ENCODE peak calls at places on chromosome 5, in seven cellular contexts. Z, J, C, O, Q, L and H are unnamed samples. For H3K36me3, the result is how much of the 10 kb centered on the place peaks cover.

GRCh38 chr5:147451125-147451524 is 58.7 kb downstream of the DPYSL3 start:
- DNase-seq in Z (no peak), J (no peak), C (no peak), O (no peak), Q (no peak), L (no peak), H (no peak)

GRCh38 chr5:10576121-10576789 is 12.4 kb downstream of the ANKRD33B start:
- DNase-seq in Z (no peak), J (no peak), C (no peak), O (no peak), Q (no peak), L (no peak), H (no peak)

GRCh38 chr5:73591102-73591695 is 25.7 kb downstream of the UTP15 start:
- DNase-seq in Z (peak), J (peak), C (peak), O (no peak), Q (peak), L (no peak), H (peak)

GRCh38 chr5:1175801-1176472 is 25.5 kb upstream of the SLC6A19 start:
- DNase-seq in Z (no peak), J (no peak), C (no peak), O (no peak), Q (no peak), L (no peak), H (no peak)

GRCh38 chr5:150297236-150297890 is 5.3 kb downstream of the ARSI start:
- DNase-seq in Z (no peak), J (no peak), C (no peak), O (no peak), Q (no peak), L (no peak), H (no peak)

GRCh38 chr5:149904293-149904886 is 40.2 kb downstream of the PDE6A start:
- DNase-seq in Z (no peak), J (peak), C (no peak), O (no peak), Q (no peak), L (no peak), H (no peak)

GRCh38 chr5:138263581-138263980 is 10.8 kb downstream of the GFRA3 start:
- DNase-seq in Z (no peak), J (no peak), C (no peak), O (no peak), Q (no peak), L (no peak), H (no peak)

GRCh38 chr5:52705720-52706119 is 82.0 kb upstream of the ITGA1 start:
- DNase-seq in Z (no peak), J (no peak), C (no peak), O (no peak), Q (no peak), L (no peak), H (no peak)

GRCh38 chr5:139696894-139697658 is 48.9 kb downstream of the CXXC5 start:
- DNase-seq in Z (peak), J (peak), C (peak), O (peak), Q (no peak), L (peak), H (peak)

GRCh38 chr5:72347801-72348305 is 27.7 kb downstream of the PTCD2 start:
- DNase-seq in Z (peak), J (no peak), C (no peak), O (no peak), Q (peak), L (no peak), H (no peak)

GRCh38 chr5:4191024-4191423 is 595.4 kb downstream of the IRX1 start:
- DNase-seq in Z (no peak), J (no peak), C (no peak), O (no peak), Q (no peak), L (no peak), H (no peak)

GRCh38 chr5:133081716-133082115 is 29.9 kb downstream of the HSPA4 start:
- DNase-seq in Z (no peak), J (no peak), C (no peak), O (no peak), Q (no peak), L (no peak), H (no peak)

GRCh38 chr5:1381370-1382247 is 36.7 kb upstream of the CLPTM1L start:
- DNase-seq in Z (no peak), J (no peak), C (no peak), O (no peak), Q (no peak), L (no peak), H (no peak)

GRCh38 chr5:43041669-43042175 is 1.6 kb upstream of the ANXA2R start:
- DNase-seq in Z (peak), J (peak), C (peak), O (peak), Q (no peak), L (peak), H (no peak)
- TF ChIP-seq POLR2A in Z (peak), J (no peak), C (no peak), O (no peak), Q (no peak), L (no peak), H (peak)

GRCh38 chr5:83559141-83559785 is 87.7 kb downstream of the VCAN start:
- DNase-seq in Z (no peak), J (peak), C (no peak), O (no peak), Q (no peak), L (no peak), H (no peak)
- H3K36me3 ChIP-seq in Z (under half), J (under half), C (under half), O (under half), Q (under half), L (under half), H (under half)

DNA sequence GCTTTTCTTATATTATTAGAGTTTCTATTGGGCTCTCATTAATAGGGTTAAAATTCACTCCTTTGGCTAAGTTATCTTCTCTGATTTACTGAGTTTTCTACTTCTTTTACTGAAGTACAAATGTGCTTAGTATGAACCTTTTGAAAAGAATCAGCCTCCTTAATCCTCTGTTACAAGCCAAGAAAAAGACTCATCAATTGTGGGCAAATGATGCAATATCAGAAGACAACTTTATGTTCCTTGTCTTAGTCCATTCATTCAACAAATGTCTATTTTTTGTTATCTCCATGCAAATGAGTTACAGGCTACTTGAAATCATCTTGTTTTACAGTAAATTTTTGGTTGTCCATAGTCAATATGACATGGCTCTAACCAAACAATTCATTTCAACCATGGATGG is 40.3 kb downstream of the SNCAIP start:
- DNase-seq in Z (peak), J (no peak), C (no peak), O (no peak), Q (no peak), L (no peak), H (no peak)
- TF ChIP-seq POLR2A in Z (no peak), J (no peak), C (no peak), O (no peak), Q (no peak), L (no peak), H (no peak)

DNA sequence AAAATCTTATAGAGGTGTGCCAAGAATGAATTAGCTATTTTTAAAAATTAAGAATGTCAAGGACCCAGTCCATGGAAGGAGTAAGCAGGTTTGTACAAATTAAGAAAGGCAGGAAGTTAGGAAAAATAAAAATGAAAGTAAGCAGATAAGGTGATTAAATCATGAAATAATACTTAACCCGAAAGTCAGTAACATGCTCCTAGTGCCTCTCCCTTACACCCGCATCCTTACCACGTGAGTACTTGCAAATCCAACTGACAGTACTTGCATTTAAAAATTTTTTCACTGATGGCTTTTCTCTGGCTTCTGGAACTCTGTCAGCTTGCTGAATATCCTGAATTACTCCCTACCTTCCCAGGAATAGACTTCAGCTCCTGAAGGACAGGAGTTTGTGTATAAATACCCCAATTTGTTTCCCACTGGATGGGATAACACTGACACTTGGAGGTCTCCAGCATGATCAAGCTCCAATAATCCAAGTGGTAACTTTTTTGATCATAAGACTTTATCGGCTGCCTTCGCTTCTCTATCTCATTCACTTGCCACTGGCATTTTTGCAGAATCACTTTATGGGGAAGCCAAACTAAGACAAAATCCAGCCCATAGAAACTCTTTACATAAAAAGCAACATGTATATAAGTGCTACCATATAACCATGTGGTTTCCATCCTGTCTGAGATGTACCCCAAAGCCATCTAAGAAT is 41.6 kb upstream of the RICTOR start:
- DNase-seq in Z (no peak), J (no peak), C (no peak), O (no peak), Q (no peak), L (no peak), H (no peak)
- H3K36me3 ChIP-seq in Z (under half), J (under half), C (under half), O (under half), Q (under half), L (under half), H (under half)